ENCODE peak calls at places on chromosomes 13 and 19, in four cellular contexts. O, Y, U and F are unnamed samples.

GRCh38 chr13:50375792-50376191 is 360.5 kb downstream of the KCNRG start:
- DNase-seq in Y (peak; percentile 68), U (no peak), O (no peak), F (no peak)

GRCh38 chr19:44587863-44588752 is 25.3 kb upstream of the IGSF23 start:
- DNase-seq in O (no peak), Y (peak; percentile 96), U (peak; percentile 49), F (no peak)

GRCh38 chr13:59276436-59276835 is 887.3 kb downstream of the DIAPH3 start:
- DNase-seq in U (no peak), O (no peak), Y (peak; percentile 29), F (no peak)

GRCh38 chr13:38993381-38993780 is 2.8 kb upstream of the STOML3 start:
- DNase-seq in U (no peak), Y (no peak), O (no peak), F (no peak)

GRCh38 chr19:40831502-40832430 is 18.5 kb downstream of the CYP2A6 start:
- DNase-seq in U (no peak), Y (peak; percentile 97), O (no peak), F (no peak)

GRCh38 chr19:13781547-13781946 is 7.3 kb downstream of the C19orf53 start:
- DNase-seq in Y (peak; percentile 81), O (peak; percentile 74), U (peak; percentile 91), F (peak; percentile 83)

GRCh38 chr13:60590775-60591174 is 193.8 kb downstream of the TDRD3 start:
- DNase-seq in U (no peak), O (no peak), Y (no peak), F (no peak)

GRCh38 chr19:17555929-17556813 is 722 bp downstream of the COLGALT1 start:
- DNase-seq in Y (peak; percentile 44), O (peak; percentile 67), U (peak; percentile 60), F (peak; percentile 76)

GRCh38 chr13:77535448-77535847 is at the start of gene SCEL:
- DNase-seq in O (no peak), Y (no peak), U (peak; percentile 47), F (no peak)

GRCh38 chr13:60273971-60274370 is 110.2 kb upstream of the DIAPH3 start:
- DNase-seq in U (no peak), O (no peak), Y (no peak), F (no peak)

GRCh38 chr19:35883920-35884319 is 15.5 kb downstream of the APLP1 start:
- DNase-seq in Y (no peak), O (no peak), U (no peak), F (no peak)
- H4K5ac ChIP-seq in Y (no peak overlapping the region), O (no peak overlapping the region), U (no peak overlapping the region), F (no peak overlapping the region)

GRCh38 chr19:51324082-51324481 is 12.6 kb downstream of the IGLON5 start:
- DNase-seq in U (no peak), O (no peak), Y (no peak), F (no peak)
- H4K5ac ChIP-seq in U (no peak overlapping the region), O (no peak overlapping the region), Y (no peak overlapping the region), F (no peak overlapping the region)

GRCh38 chr19:34313188-34313587 is 51.8 kb upstream of the GPI start:
- DNase-seq in O (no peak), U (no peak), Y (peak; percentile 84), F (no peak)
- H4K5ac ChIP-seq in O (no peak overlapping the region), U (no peak overlapping the region), Y (peak overlapping the region; percentile 42), F (no peak overlapping the region)

DNA sequence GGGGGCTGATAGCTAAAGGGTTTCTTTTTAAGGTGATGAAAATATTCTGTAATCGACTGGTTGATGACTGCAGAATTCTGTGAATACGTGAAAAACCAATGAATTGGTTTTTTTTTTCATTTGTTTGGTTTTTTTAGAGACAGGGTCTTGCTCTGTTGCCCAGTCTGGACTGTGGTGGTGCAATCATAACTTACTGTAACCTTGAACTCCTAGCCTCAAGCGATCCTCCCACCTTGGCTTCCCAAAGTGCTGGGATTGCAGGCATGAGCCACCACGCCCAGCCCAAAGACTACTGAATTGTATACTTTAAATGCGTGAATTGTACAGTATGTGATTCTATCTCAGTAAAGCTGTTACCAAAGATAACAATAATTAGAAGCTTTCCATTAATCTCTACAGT is 14.8 kb upstream of the AKAP8 start:
- DNase-seq in Y (no peak), U (no peak), O (no peak), F (no peak)
- H4K5ac ChIP-seq in Y (no peak overlapping the region), U (no peak overlapping the region), O (no peak overlapping the region), F (no peak overlapping the region)

DNA sequence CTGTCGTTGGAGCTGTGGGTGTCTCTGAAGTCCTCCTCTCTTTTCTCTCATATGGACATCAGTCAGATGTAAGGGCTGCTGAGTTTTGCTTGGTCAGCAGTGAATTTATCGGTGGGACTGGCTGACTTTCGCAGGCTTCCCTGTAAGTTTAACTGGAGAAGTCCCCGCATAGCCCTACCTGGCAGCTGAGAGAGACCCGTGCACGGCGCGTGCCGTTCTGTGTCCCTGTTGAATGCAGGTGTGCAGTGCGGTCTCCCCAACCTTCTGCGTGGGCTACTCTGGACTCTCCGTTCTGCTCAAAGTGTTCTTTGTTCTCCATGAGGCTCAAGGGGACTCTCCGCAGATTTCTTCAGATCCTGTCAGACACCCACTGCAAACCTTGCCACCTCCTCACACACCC is 252.9 kb downstream of the COL4A1 start:
- DNase-seq in U (no peak), O (no peak), Y (no peak), F (no peak)
- H4K5ac ChIP-seq in U (no peak overlapping the region), O (no peak overlapping the region), Y (no peak overlapping the region), F (no peak overlapping the region)

GRCh38 chr13:83667606-83668005 is 214.7 kb downstream of the SLITRK1 start:
- DNase-seq in U (peak; percentile 54), Y (no peak), O (no peak), F (no peak)

DNA sequence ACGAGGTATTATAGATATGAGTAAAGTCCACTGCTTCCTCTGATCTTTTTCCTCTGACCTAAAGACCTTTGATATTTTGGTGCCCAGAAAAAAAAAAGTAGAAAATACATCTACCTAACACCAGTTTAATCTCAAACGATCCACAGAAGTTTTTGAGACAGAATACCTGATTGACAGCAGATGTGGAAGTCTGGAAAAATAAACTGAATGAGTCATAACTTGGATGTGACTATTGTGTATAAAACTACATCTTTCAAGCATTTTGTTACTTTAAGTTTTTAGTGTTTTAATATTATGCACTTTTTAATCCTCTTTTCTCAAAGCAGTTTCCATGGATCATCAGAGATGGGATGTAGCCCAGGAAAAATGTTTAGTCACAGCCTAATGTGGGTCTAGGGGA is 216.1 kb downstream of the SLITRK1 start:
- DNase-seq in Y (peak; percentile 7), O (no peak), U (no peak), F (no peak)
- H4K5ac ChIP-seq in Y (no peak overlapping the region), O (no peak overlapping the region), U (no peak overlapping the region), F (no peak overlapping the region)